ENCODE peak calls at places on chromosomes 12 and 14, in four cellular contexts. L is pancreas, J is neural progenitor cell, T is neural crest cell. H is an unnamed sample.

GRCh38 chr12:2877047-2877958 is at the start of the genes FOXM1 and RHNO1:
- DNase-seq in L (peak; percentile 92), T (peak; percentile 88), J (peak; percentile 96), H (peak; percentile 85)

GRCh38 chr12:62190921-62191746 is 69.1 kb upstream of the USP15 start:
- DNase-seq in T (peak; percentile 20), L (no peak), J (peak; percentile 57), H (no peak)

GRCh38 chr14:72924332-72924731 is 1.9 kb upstream of the DCAF4 start:
- DNase-seq in L (peak; percentile 74), T (no peak), J (no peak), H (no peak)

GRCh38 chr12:78185109-78185508 is 354.4 kb downstream of the NAV3 start:
- DNase-seq in L (no peak), J (no peak), T (no peak), H (peak; percentile 83)

GRCh38 chr12:89245090-89245489 is 107.2 kb downstream of the DUSP6 start:
- DNase-seq in L (no peak), J (peak; percentile 9), T (no peak), H (no peak)

GRCh38 chr12:2691001-2691339 is 103.8 kb upstream of the FKBP4 start:
- DNase-seq in J (peak; percentile 74), L (no peak), T (peak; percentile 55), H (peak; percentile 31)

GRCh38 chr14:92074555-92074954 is 31.8 kb downstream of the ATXN3 start:
- DNase-seq in T (no peak), J (no peak), L (no peak), H (peak; percentile 5)

GRCh38 chr12:5976711-5977110 is 31.7 kb upstream of the ANO2 start:
- DNase-seq in L (no peak), T (no peak), J (no peak), H (no peak)

GRCh38 chr12:91189526-91189925 is 6.9 kb upstream of the DCN start:
- DNase-seq in L (no peak), T (no peak), J (no peak), H (peak; percentile 78)

GRCh38 chr14:74834682-74835392 is 41.1 kb downstream of the PROX2 start:
- DNase-seq in T (no peak), L (no peak), J (no peak), H (peak; percentile 30)

GRCh38 chr12:105492591-105492990 is 162.1 kb downstream of the C12orf75 start:
- DNase-seq in T (no peak), L (no peak), J (no peak), H (peak; percentile 10)

GRCh38 chr12:4273651-4274395 is at the start of gene CCND2:
- DNase-seq in T (peak; percentile 76), L (peak; percentile 82), J (peak; percentile 92), H (peak; percentile 81)

GRCh38 chr14:72883963-72884362 is 9.9 kb downstream of the DPF3 start:
- DNase-seq in J (no peak), L (no peak), T (no peak), H (no peak)

GRCh38 chr14:94021001-94021400 is 5.1 kb upstream of the OTUB2 start:
- DNase-seq in J (no peak), T (no peak), L (no peak), H (peak; percentile 46)

GRCh38 chr12:39443704-39444234 is 849 bp upstream of the KIF21A start:
- DNase-seq in T (no peak), L (no peak), J (peak; percentile 16), H (no peak)

GRCh38 chr14:75648066-75648838 is 12.4 kb downstream of the ERG28 start:
- DNase-seq in J (no peak), T (no peak), L (peak; percentile 67), H (peak; percentile 98)

GRCh38 chr14:50053935-50054334 is 62.4 kb downstream of the VCPKMT start:
- DNase-seq in J (no peak), T (no peak), L (no peak), H (no peak)

GRCh38 chr12:120479458-120479857 is 9.9 kb upstream of the SRSF9 start:
- DNase-seq in T (no peak), L (no peak), J (peak; percentile 22), H (no peak)

GRCh38 chr12:91413591-91413990 is 231.0 kb upstream of the DCN start:
- DNase-seq in L (no peak), J (no peak), T (no peak), H (peak; percentile 55)

GRCh38 chr14:68675233-68675577 is 117.7 kb downstream of the ZFP36L1 start:
- DNase-seq in L (no peak), J (no peak), T (no peak), H (peak; percentile 40)

GRCh38 chr12:116759783-116760581 is 21.9 kb downstream of the RNFT2 start:
- DNase-seq in J (no peak), T (no peak), L (no peak), H (no peak)

GRCh38 chr12:129903956-129904769 is at the start of gene TMEM132D:
- DNase-seq in L (no peak), T (no peak), J (peak; percentile 73), H (no peak)

GRCh38 chr12:127284870-127285431 is 982.0 kb upstream of the TMEM132C start:
- DNase-seq in L (no peak), J (no peak), T (no peak), H (peak; percentile 97)

GRCh38 chr12:119838781-119839180 is 38.3 kb downstream of the CIT start:
- DNase-seq in L (no peak), T (no peak), J (no peak), H (no peak)

GRCh38 chr14:68286667-68287066 is 467.1 kb downstream of the RAD51B start:
- DNase-seq in T (no peak), L (no peak), J (no peak), H (no peak)

GRCh38 chr12:65152586-65152985 is 16.8 kb upstream of the LEMD3 start:
- DNase-seq in J (no peak), L (no peak), T (no peak), H (peak; percentile 16)

GRCh38 chr12:54384591-54385041 is at the start of gene ZNF385A:
- DNase-seq in J (no peak), T (no peak), L (no peak), H (no peak)

GRCh38 chr12:104958946-104959841 is 1.1 kb upstream of the SLC41A2 start:
- DNase-seq in L (peak; percentile 38), T (no peak), J (no peak), H (peak; percentile 70)

GRCh38 chr12:57990241-57990883 is 49.0 kb downstream of the ATP23 start:
- DNase-seq in L (no peak), J (no peak), T (no peak), H (no peak)

GRCh38 chr12:57992001-57992400 is 50.6 kb downstream of the ATP23 start:
- DNase-seq in J (no peak), T (no peak), L (no peak), H (no peak)

GRCh38 chr12:57989837-57990236 is 48.5 kb downstream of the ATP23 start:
- DNase-seq in T (no peak), L (no peak), J (no peak), H (no peak)

GRCh38 chr12:57993834-57994233 is 52.5 kb downstream of the ATP23 start:
- DNase-seq in J (no peak), L (no peak), T (no peak), H (no peak)

DNA sequence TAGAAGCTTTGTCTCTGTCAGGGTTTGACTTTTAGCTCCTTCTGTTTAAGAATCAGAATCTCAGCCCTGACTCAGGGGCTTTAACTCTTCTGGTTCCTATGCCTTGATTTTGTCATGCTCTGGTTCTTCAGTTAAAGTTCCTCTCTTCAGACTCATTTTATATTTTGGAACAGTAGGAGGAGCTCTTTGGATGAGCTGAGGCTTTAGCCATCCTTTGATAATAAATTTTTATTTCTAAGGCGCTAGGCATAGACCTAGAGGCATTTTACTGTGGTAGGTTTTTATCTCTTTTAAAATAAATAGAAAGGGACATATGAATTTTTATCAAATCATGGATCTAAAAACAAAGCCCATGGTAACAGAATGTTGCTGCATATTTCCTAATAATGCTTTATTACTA is 51.7 kb downstream of the ATP23 start:
- DNase-seq in J (no peak), T (no peak), L (no peak), H (peak; percentile 28)
- TF ChIP-seq CTCF in J (peak; percentile 32), T (no peak), L (no peak), H (peak; percentile 51)

DNA sequence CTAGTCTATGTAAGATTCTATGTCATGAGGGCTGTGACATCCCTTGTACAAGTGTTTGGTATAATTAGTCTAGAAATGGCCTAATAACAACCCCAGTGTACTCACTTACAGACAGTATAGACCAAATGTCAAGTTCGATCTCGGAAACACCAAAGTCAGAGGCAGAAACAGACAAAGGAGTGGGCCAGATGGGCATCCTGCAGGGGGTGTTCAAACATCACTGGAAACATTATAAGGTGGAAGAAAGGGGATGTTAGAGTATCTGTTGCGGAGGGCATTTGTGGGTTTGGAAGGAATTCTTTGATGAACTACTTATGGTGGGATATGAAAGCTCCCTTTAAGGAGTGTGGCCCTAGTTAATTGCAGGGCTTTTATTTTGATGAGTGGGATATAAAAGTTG is 134.6 kb downstream of the ESR2 start:
- DNase-seq in L (no peak), T (no peak), J (no peak), H (no peak)
- TF ChIP-seq CTCF in L (no peak), T (no peak), J (no peak), H (no peak)

GRCh38 chr14:37024166-37024565 is 148.2 kb downstream of the SLC25A21 start:
- DNase-seq in J (no peak), L (no peak), T (no peak), H (no peak)
- TF ChIP-seq CTCF in J (peak; percentile 42), L (no peak), T (no peak), H (peak; percentile 7)

GRCh38 chr12:98724384-98725155 is 79.5 kb downstream of the APAF1 start:
- DNase-seq in L (no peak), T (no peak), J (no peak), H (peak; percentile 29)

GRCh38 chr12:98721204-98721702 is 76.2 kb downstream of the APAF1 start:
- DNase-seq in L (no peak), T (no peak), J (no peak), H (no peak)

GRCh38 chr12:98719515-98720504 is 74.7 kb downstream of the APAF1 start:
- DNase-seq in T (no peak), J (no peak), L (no peak), H (no peak)

GRCh38 chr12:98727196-98727595 is 82.1 kb downstream of the APAF1 start:
- DNase-seq in T (no peak), L (no peak), J (no peak), H (no peak)

DNA sequence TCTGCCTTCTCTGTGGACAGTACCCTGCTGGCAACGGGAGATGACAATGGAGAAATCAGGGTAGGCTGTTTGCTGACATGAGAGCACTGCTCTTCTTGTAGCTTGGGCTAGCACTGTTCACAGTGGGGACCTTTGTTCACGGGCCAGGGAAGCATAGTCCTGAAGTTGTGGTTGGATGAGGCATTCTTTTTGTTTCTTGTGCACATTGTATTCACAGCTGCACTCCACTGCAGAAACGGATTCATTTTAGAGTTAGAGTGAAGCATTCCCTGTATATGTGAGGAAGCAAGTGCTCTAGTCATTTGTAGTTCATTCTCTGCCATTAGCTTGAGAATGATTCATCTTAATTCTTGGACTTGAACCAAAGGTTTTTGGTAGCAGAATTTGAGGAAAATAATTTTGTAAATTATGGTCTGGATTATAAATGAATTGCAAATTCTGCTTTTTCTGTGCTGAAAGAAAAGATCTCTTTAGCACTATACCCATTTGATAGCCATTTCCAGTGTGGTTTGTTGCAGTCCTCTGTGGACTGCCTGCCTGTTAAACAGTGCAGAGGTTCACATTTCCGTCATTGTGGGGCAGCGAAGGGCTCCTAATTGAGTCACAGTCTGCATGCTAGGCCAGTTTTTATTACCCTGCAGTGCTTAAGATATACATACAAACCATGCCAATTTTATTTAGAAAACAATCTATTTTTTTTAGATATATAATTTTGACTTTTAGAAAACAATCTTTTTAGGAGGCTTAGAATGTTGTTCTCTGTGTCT is 80.6 kb downstream of the APAF1 start:
- DNase-seq in J (peak; percentile 66), L (no peak), T (peak; percentile 44), H (peak; percentile 67)
- TF ChIP-seq CTCF in J (peak; percentile 70), L (no peak), T (peak; percentile 63), H (peak; percentile 65)

GRCh38 chr12:30515351-30515750 is 180.3 kb downstream of the IPO8 start:
- DNase-seq in L (no peak), T (no peak), J (peak; percentile 55), H (peak; percentile 45)
- TF ChIP-seq CTCF in L (no peak), T (peak; percentile 52), J (peak; percentile 60), H (peak; percentile 36)